ENCODE peak calls at places on chromosomes 6 and 20, in nine cellular contexts. One of them, this sample, is unnamed.

GRCh38 chr20:37253087-37253486 is 8.5 kb downstream of the GHRH start:
- DNase-seq in H9: no peak
- DNase-seq in fibroblast of pulmonary artery: no peak
- DNase-seq in kidney epithelial cell: no peak
- DNase-seq in tibial artery: no peak
- DNase-seq in lung: no peak
- DNase-seq in left ventricle myocardium inferior: no peak
- DNase-seq in AG10803: no peak
- DNase-seq in neural crest cell: no peak
- DNase-seq in this sample: no peak

GRCh38 chr6:132456700-132457143 is 55.4 kb upstream of the MOXD1 start:
- DNase-seq in tibial artery: no peak
- DNase-seq in fibroblast of pulmonary artery: no peak
- DNase-seq in kidney epithelial cell: no peak
- DNase-seq in lung: peak; percentile 30
- DNase-seq in left ventricle myocardium inferior: peak; percentile 46
- DNase-seq in AG10803: peak; percentile 54
- DNase-seq in neural crest cell: no peak
- DNase-seq in H9: no peak
- DNase-seq in this sample: no peak

GRCh38 chr6:152575621-152576150 is 61.5 kb downstream of the SYNE1 start:
- DNase-seq in neural crest cell: no peak
- DNase-seq in left ventricle myocardium inferior: no peak
- DNase-seq in H9: no peak
- DNase-seq in kidney epithelial cell: no peak
- DNase-seq in AG10803: peak; percentile 78
- DNase-seq in tibial artery: no peak
- DNase-seq in fibroblast of pulmonary artery: peak; percentile 79
- DNase-seq in lung: no peak
- DNase-seq in this sample: no peak

GRCh38 chr6:34059136-34059731 is 86.7 kb downstream of the GRM4 start:
- DNase-seq in AG10803: peak; percentile 69
- DNase-seq in fibroblast of pulmonary artery: no peak
- DNase-seq in tibial artery: no peak
- DNase-seq in kidney epithelial cell: no peak
- DNase-seq in left ventricle myocardium inferior: no peak
- DNase-seq in lung: no peak
- DNase-seq in H9: no peak
- DNase-seq in neural crest cell: no peak
- DNase-seq in this sample: no peak

GRCh38 chr6:103122766-103123601 is 1729.5 kb downstream of the GRIK2 start:
- DNase-seq in kidney epithelial cell: peak; percentile 31
- DNase-seq in fibroblast of pulmonary artery: peak; percentile 30
- DNase-seq in neural crest cell: peak; percentile 76
- DNase-seq in tibial artery: peak; percentile 64
- DNase-seq in H9: peak; percentile 89
- DNase-seq in lung: peak; percentile 64
- DNase-seq in left ventricle myocardium inferior: no peak
- DNase-seq in AG10803: peak; percentile 16
- DNase-seq in this sample: peak; percentile 52

GRCh38 chr6:42047790-42048405 is 2.4 kb upstream of the TAF8 start:
- DNase-seq in tibial artery: no peak
- DNase-seq in left ventricle myocardium inferior: no peak
- DNase-seq in AG10803: no peak
- DNase-seq in lung: no peak
- DNase-seq in kidney epithelial cell: no peak
- DNase-seq in neural crest cell: no peak
- DNase-seq in fibroblast of pulmonary artery: no peak
- DNase-seq in H9: no peak
- DNase-seq in this sample: no peak

GRCh38 chr20:41719151-41719550 is 101.0 kb upstream of the CHD6 start:
- DNase-seq in tibial artery: no peak
- DNase-seq in left ventricle myocardium inferior: no peak
- DNase-seq in neural crest cell: no peak
- DNase-seq in kidney epithelial cell: no peak
- DNase-seq in fibroblast of pulmonary artery: no peak
- DNase-seq in H9: no peak
- DNase-seq in lung: no peak
- DNase-seq in AG10803: no peak
- DNase-seq in this sample: no peak

GRCh38 chr6:4069199-4069598 is 9.7 kb downstream of the FAM217A start:
- DNase-seq in left ventricle myocardium inferior: no peak
- DNase-seq in neural crest cell: no peak
- DNase-seq in tibial artery: no peak
- DNase-seq in lung: no peak
- DNase-seq in kidney epithelial cell: no peak
- DNase-seq in fibroblast of pulmonary artery: no peak
- DNase-seq in AG10803: no peak
- DNase-seq in H9: no peak
- DNase-seq in this sample: no peak

GRCh38 chr6:109059591-109060021 is 35.0 kb downstream of the SESN1 start:
- DNase-seq in lung: no peak
- DNase-seq in AG10803: peak; percentile 24
- DNase-seq in left ventricle myocardium inferior: no peak
- DNase-seq in kidney epithelial cell: no peak
- DNase-seq in H9: no peak
- DNase-seq in fibroblast of pulmonary artery: peak; percentile 87
- DNase-seq in neural crest cell: no peak
- DNase-seq in tibial artery: no peak
- DNase-seq in this sample: no peak

GRCh38 chr20:56328861-56329260 is 29.9 kb upstream of the FAM210B start:
- DNase-seq in AG10803: no peak
- DNase-seq in H9: no peak
- DNase-seq in left ventricle myocardium inferior: no peak
- DNase-seq in fibroblast of pulmonary artery: peak; percentile 20
- DNase-seq in lung: no peak
- DNase-seq in tibial artery: no peak
- DNase-seq in kidney epithelial cell: no peak
- DNase-seq in neural crest cell: peak; percentile 30
- DNase-seq in this sample: no peak

GRCh38 chr6:125102901-125103300 is 50.7 kb upstream of the TPD52L1 start:
- DNase-seq in fibroblast of pulmonary artery: peak; percentile 94
- DNase-seq in AG10803: peak; percentile 97
- DNase-seq in lung: no peak
- DNase-seq in kidney epithelial cell: peak; percentile 70
- DNase-seq in left ventricle myocardium inferior: no peak
- DNase-seq in neural crest cell: no peak
- DNase-seq in tibial artery: no peak
- DNase-seq in H9: no peak
- DNase-seq in this sample: no peak

GRCh38 chr6:150622941-150623874 is 23.5 kb downstream of the PLEKHG1 start:
- DNase-seq in H9: no peak
- DNase-seq in neural crest cell: no peak
- DNase-seq in fibroblast of pulmonary artery: no peak
- DNase-seq in lung: no peak
- DNase-seq in left ventricle myocardium inferior: no peak
- DNase-seq in tibial artery: no peak
- DNase-seq in AG10803: no peak
- DNase-seq in kidney epithelial cell: no peak
- DNase-seq in this sample: no peak

GRCh38 chr20:51193066-51193772 is 170.3 kb upstream of the KCNG1 start:
- DNase-seq in kidney epithelial cell: no peak
- DNase-seq in AG10803: peak; percentile 4
- DNase-seq in tibial artery: no peak
- DNase-seq in H9: no peak
- DNase-seq in fibroblast of pulmonary artery: peak; percentile 43
- DNase-seq in left ventricle myocardium inferior: no peak
- DNase-seq in neural crest cell: no peak
- DNase-seq in lung: no peak
- DNase-seq in this sample: no peak
- TF ChIP-seq CTCF in kidney epithelial cell: no peak
- TF ChIP-seq CTCF in AG10803: no peak
- TF ChIP-seq CTCF in tibial artery: no peak
- TF ChIP-seq CTCF in H9: no peak
- TF ChIP-seq CTCF in fibroblast of pulmonary artery: no peak
- TF ChIP-seq CTCF in left ventricle myocardium inferior: no peak
- TF ChIP-seq CTCF in neural crest cell: no peak
- TF ChIP-seq CTCF in lung: no peak
- TF ChIP-seq CTCF in this sample: no peak

GRCh38 chr6:112010328-112010727 is 43.6 kb upstream of the CCN6 start:
- DNase-seq in AG10803: no peak
- DNase-seq in fibroblast of pulmonary artery: no peak
- DNase-seq in left ventricle myocardium inferior: no peak
- DNase-seq in lung: no peak
- DNase-seq in tibial artery: no peak
- DNase-seq in kidney epithelial cell: no peak
- DNase-seq in neural crest cell: no peak
- DNase-seq in H9: no peak
- DNase-seq in this sample: no peak
- TF ChIP-seq CTCF in AG10803: no peak
- TF ChIP-seq CTCF in fibroblast of pulmonary artery: no peak
- TF ChIP-seq CTCF in left ventricle myocardium inferior: no peak
- TF ChIP-seq CTCF in lung: no peak
- TF ChIP-seq CTCF in tibial artery: peak; percentile 24
- TF ChIP-seq CTCF in kidney epithelial cell: no peak
- TF ChIP-seq CTCF in neural crest cell: no peak
- TF ChIP-seq CTCF in H9: no peak
- TF ChIP-seq CTCF in this sample: no peak

GRCh38 chr6:120147218-120147871 is 797.8 kb upstream of the MAN1A1 start:
- DNase-seq in AG10803: no peak
- DNase-seq in kidney epithelial cell: no peak
- DNase-seq in fibroblast of pulmonary artery: no peak
- DNase-seq in neural crest cell: no peak
- DNase-seq in left ventricle myocardium inferior: no peak
- DNase-seq in lung: no peak
- DNase-seq in tibial artery: peak; percentile 45
- DNase-seq in H9: peak; percentile 30
- DNase-seq in this sample: no peak
- TF ChIP-seq CTCF in AG10803: no peak
- TF ChIP-seq CTCF in kidney epithelial cell: no peak
- TF ChIP-seq CTCF in fibroblast of pulmonary artery: no peak
- TF ChIP-seq CTCF in neural crest cell: peak; percentile 33
- TF ChIP-seq CTCF in left ventricle myocardium inferior: no peak
- TF ChIP-seq CTCF in lung: no peak
- TF ChIP-seq CTCF in tibial artery: no peak
- TF ChIP-seq CTCF in H9: peak; percentile 54
- TF ChIP-seq CTCF in this sample: no peak

GRCh38 chr20:17223553-17223952 is 3.3 kb upstream of the PCSK2 start:
- DNase-seq in kidney epithelial cell: no peak
- DNase-seq in H9: no peak
- DNase-seq in left ventricle myocardium inferior: no peak
- DNase-seq in neural crest cell: no peak
- DNase-seq in fibroblast of pulmonary artery: no peak
- DNase-seq in tibial artery: no peak
- DNase-seq in lung: no peak
- DNase-seq in AG10803: no peak
- DNase-seq in this sample: no peak

GRCh38 chr20:17226410-17227198 is at the start of gene PCSK2:
- DNase-seq in neural crest cell: peak; percentile 72
- DNase-seq in fibroblast of pulmonary artery: peak; percentile 33
- DNase-seq in H9: peak; percentile 91
- DNase-seq in tibial artery: no peak
- DNase-seq in lung: peak; percentile 35
- DNase-seq in left ventricle myocardium inferior: peak; percentile 24
- DNase-seq in AG10803: peak; percentile 51
- DNase-seq in kidney epithelial cell: no peak
- DNase-seq in this sample: peak; percentile 86

GRCh38 chr20:17227199-17227535 is 327 bp downstream of the PCSK2 start:
- DNase-seq in kidney epithelial cell: no peak
- DNase-seq in AG10803: no peak
- DNase-seq in lung: no peak
- DNase-seq in neural crest cell: no peak
- DNase-seq in H9: no peak
- DNase-seq in tibial artery: no peak
- DNase-seq in left ventricle myocardium inferior: no peak
- DNase-seq in fibroblast of pulmonary artery: no peak
- DNase-seq in this sample: no peak

GRCh38 chr20:17227669-17228623 is 1.1 kb downstream of the PCSK2 start:
- DNase-seq in kidney epithelial cell: no peak
- DNase-seq in AG10803: peak; percentile 5
- DNase-seq in lung: no peak
- DNase-seq in fibroblast of pulmonary artery: no peak
- DNase-seq in tibial artery: no peak
- DNase-seq in neural crest cell: peak; percentile 6
- DNase-seq in left ventricle myocardium inferior: no peak
- DNase-seq in H9: peak; percentile 79
- DNase-seq in this sample: peak; percentile 41

DNA sequence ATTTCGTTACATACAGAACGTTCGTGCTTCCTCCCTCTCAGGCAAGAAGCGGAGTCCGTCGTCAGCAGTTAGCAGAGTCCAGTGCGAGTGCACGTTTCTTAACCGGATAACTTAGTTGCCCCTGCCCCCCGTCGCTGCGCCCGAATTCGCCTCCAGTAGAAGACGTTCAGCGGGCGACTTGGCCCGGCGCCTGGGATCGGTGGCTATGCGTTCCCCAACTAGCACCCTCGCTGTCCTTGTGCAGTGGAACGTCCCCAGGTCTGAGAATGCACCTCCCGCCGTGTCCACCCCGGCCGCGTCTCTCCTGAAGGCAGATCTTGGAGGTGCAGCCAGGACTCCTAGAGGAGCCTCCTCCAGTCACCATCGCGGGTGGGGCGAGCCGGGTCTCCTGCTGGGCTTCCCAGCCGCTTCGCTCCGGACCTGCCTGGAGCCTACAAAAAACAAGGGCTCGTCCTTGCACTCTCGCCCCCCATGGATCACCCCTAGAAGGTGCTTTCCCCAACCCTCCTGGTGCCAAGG is 890 bp upstream of the PCSK2 start:
- DNase-seq in H9: peak; percentile 45
- DNase-seq in lung: no peak
- DNase-seq in left ventricle myocardium inferior: no peak
- DNase-seq in tibial artery: no peak
- DNase-seq in kidney epithelial cell: no peak
- DNase-seq in AG10803: no peak
- DNase-seq in fibroblast of pulmonary artery: no peak
- DNase-seq in neural crest cell: peak; percentile 10
- DNase-seq in this sample: no peak
- TF ChIP-seq CTCF in H9: no peak
- TF ChIP-seq CTCF in lung: no peak
- TF ChIP-seq CTCF in left ventricle myocardium inferior: no peak
- TF ChIP-seq CTCF in tibial artery: no peak
- TF ChIP-seq CTCF in kidney epithelial cell: no peak
- TF ChIP-seq CTCF in AG10803: no peak
- TF ChIP-seq CTCF in fibroblast of pulmonary artery: no peak
- TF ChIP-seq CTCF in neural crest cell: no peak
- TF ChIP-seq CTCF in this sample: no peak

GRCh38 chr20:290081-290831 is at the start of gene C20orf96:
- DNase-seq in kidney epithelial cell: peak; percentile 82
- DNase-seq in AG10803: peak; percentile 93
- DNase-seq in neural crest cell: peak; percentile 86
- DNase-seq in H9: peak; percentile 92
- DNase-seq in fibroblast of pulmonary artery: peak; percentile 96
- DNase-seq in lung: peak; percentile 92
- DNase-seq in tibial artery: peak; percentile 95
- DNase-seq in left ventricle myocardium inferior: peak; percentile 93
- DNase-seq in this sample: peak; percentile 86
- TF ChIP-seq CTCF in kidney epithelial cell: peak; percentile 58
- TF ChIP-seq CTCF in AG10803: peak; percentile 66
- TF ChIP-seq CTCF in neural crest cell: peak; percentile 58
- TF ChIP-seq CTCF in H9: peak; percentile 53
- TF ChIP-seq CTCF in fibroblast of pulmonary artery: peak; percentile 57
- TF ChIP-seq CTCF in lung: peak; percentile 2
- TF ChIP-seq CTCF in tibial artery: peak; percentile 50
- TF ChIP-seq CTCF in left ventricle myocardium inferior: peak; percentile 58
- TF ChIP-seq CTCF in this sample: no peak